ENCODE peak calls at places on chromosomes 13 and 19, in five cellular contexts. One of them, this sample, is unnamed.

GRCh38 chr19:5089283-5089682 is 120.4 kb downstream of the KDM4B start:
- DNase-seq in OCI-LY7: no peak
- DNase-seq in neural progenitor cell: no peak
- DNase-seq in GM23248: no peak
- DNase-seq in MM.1S: no peak
- DNase-seq in this sample: no peak

GRCh38 chr19:53879145-53880037 is 2.6 kb upstream of the PRKCG start:
- DNase-seq in OCI-LY7: no peak
- DNase-seq in neural progenitor cell: peak
- DNase-seq in GM23248: peak
- DNase-seq in MM.1S: no peak
- DNase-seq in this sample: peak

GRCh38 chr19:16544468-16545231 is 2.4 kb upstream of the CHERP start:
- DNase-seq in OCI-LY7: peak
- DNase-seq in neural progenitor cell: no peak
- DNase-seq in GM23248: no peak
- DNase-seq in MM.1S: no peak
- DNase-seq in this sample: no peak

GRCh38 chr13:33678084-33678483 is 139.9 kb upstream of the RFC3 start:
- DNase-seq in OCI-LY7: no peak
- DNase-seq in neural progenitor cell: no peak
- DNase-seq in GM23248: no peak
- DNase-seq in MM.1S: no peak
- DNase-seq in this sample: no peak

GRCh38 chr19:15379996-15380647 is 535 bp upstream of the AKAP8 start:
- DNase-seq in OCI-LY7: peak
- DNase-seq in neural progenitor cell: no peak
- DNase-seq in GM23248: peak
- DNase-seq in MM.1S: peak
- DNase-seq in this sample: peak

GRCh38 chr19:730382-730668 is 20.6 kb upstream of the MISP start:
- DNase-seq in OCI-LY7: no peak
- DNase-seq in neural progenitor cell: no peak
- DNase-seq in GM23248: no peak
- DNase-seq in MM.1S: no peak
- DNase-seq in this sample: no peak

GRCh38 chr19:2050991-2051770 is at the start of gene MKNK2:
- DNase-seq in OCI-LY7: peak
- DNase-seq in neural progenitor cell: peak
- DNase-seq in GM23248: peak
- DNase-seq in MM.1S: peak
- DNase-seq in this sample: peak

GRCh38 chr19:58500242-58500641 is 11.6 kb downstream of the SLC27A5 start:
- DNase-seq in OCI-LY7: no peak
- DNase-seq in neural progenitor cell: no peak
- DNase-seq in GM23248: no peak
- DNase-seq in MM.1S: no peak
- DNase-seq in this sample: no peak

GRCh38 chr13:26386026-26386425 is 132.1 kb downstream of the CDK8 start:
- DNase-seq in OCI-LY7: no peak
- DNase-seq in neural progenitor cell: no peak
- DNase-seq in GM23248: no peak
- DNase-seq in MM.1S: no peak
- DNase-seq in this sample: no peak

GRCh38 chr19:2888739-2889224 is 11.9 kb upstream of the ZNF57 start:
- DNase-seq in OCI-LY7: peak
- DNase-seq in neural progenitor cell: no peak
- DNase-seq in GM23248: peak
- DNase-seq in MM.1S: no peak
- DNase-seq in this sample: no peak

GRCh38 chr13:76820759-76821158 is 65.4 kb downstream of the KCTD12 start:
- DNase-seq in OCI-LY7: no peak
- DNase-seq in neural progenitor cell: no peak
- DNase-seq in GM23248: peak
- DNase-seq in MM.1S: no peak
- DNase-seq in this sample: no peak

GRCh38 chr13:112715715-112716460 is 26.1 kb downstream of the ATP11A start:
- DNase-seq in OCI-LY7: no peak
- DNase-seq in neural progenitor cell: no peak
- DNase-seq in GM23248: peak
- DNase-seq in MM.1S: no peak
- DNase-seq in this sample: no peak

GRCh38 chr19:2478324-2478755 is 2.4 kb downstream of the GADD45B start:
- DNase-seq in OCI-LY7: peak
- DNase-seq in neural progenitor cell: peak
- DNase-seq in GM23248: peak
- DNase-seq in MM.1S: peak
- DNase-seq in this sample: peak

GRCh38 chr13:26619321-26619720 is 61.8 kb downstream of the WASF3 start:
- DNase-seq in OCI-LY7: no peak
- DNase-seq in neural progenitor cell: no peak
- DNase-seq in GM23248: peak
- DNase-seq in MM.1S: no peak
- DNase-seq in this sample: no peak

GRCh38 chr13:47901451-47901850 is 99.6 kb downstream of the SUCLA2 start:
- DNase-seq in OCI-LY7: no peak
- DNase-seq in neural progenitor cell: peak
- DNase-seq in GM23248: peak
- DNase-seq in MM.1S: no peak
- DNase-seq in this sample: no peak

GRCh38 chr13:76425930-76426329 is 460.3 kb downstream of the KCTD12 start:
- DNase-seq in OCI-LY7: no peak
- DNase-seq in neural progenitor cell: no peak
- DNase-seq in GM23248: peak
- DNase-seq in MM.1S: no peak
- DNase-seq in this sample: peak

GRCh38 chr13:93996471-93996870 is 483.0 kb downstream of the DCT start:
- DNase-seq in OCI-LY7: no peak
- DNase-seq in neural progenitor cell: no peak
- DNase-seq in GM23248: no peak
- DNase-seq in MM.1S: no peak
- DNase-seq in this sample: no peak

GRCh38 chr13:98977568-98978270 is at the start of gene DOCK9:
- DNase-seq in OCI-LY7: no peak
- DNase-seq in neural progenitor cell: peak
- DNase-seq in GM23248: peak
- DNase-seq in MM.1S: no peak
- DNase-seq in this sample: peak

GRCh38 chr19:27974082-27974513 is 1238.9 kb downstream of the UQCRFS1 start:
- DNase-seq in OCI-LY7: peak
- DNase-seq in neural progenitor cell: peak
- DNase-seq in GM23248: peak
- DNase-seq in MM.1S: peak
- DNase-seq in this sample: peak

GRCh38 chr13:73411067-73411809 is 352.4 kb downstream of the KLF5 start:
- DNase-seq in OCI-LY7: no peak
- DNase-seq in neural progenitor cell: no peak
- DNase-seq in GM23248: no peak
- DNase-seq in MM.1S: no peak
- DNase-seq in this sample: no peak

GRCh38 chr19:7679017-7679720 is 1.5 kb upstream of the TRAPPC5 start:
- DNase-seq in OCI-LY7: peak
- DNase-seq in neural progenitor cell: no peak
- DNase-seq in GM23248: no peak
- DNase-seq in MM.1S: peak
- DNase-seq in this sample: no peak

GRCh38 chr19:33904681-33905080 is 108.0 kb downstream of the KCTD15 start:
- DNase-seq in OCI-LY7: no peak
- DNase-seq in neural progenitor cell: peak
- DNase-seq in GM23248: peak
- DNase-seq in MM.1S: no peak
- DNase-seq in this sample: peak

GRCh38 chr13:98746968-98747367 is 5.5 kb downstream of the SLC15A1 start:
- DNase-seq in OCI-LY7: no peak
- DNase-seq in neural progenitor cell: no peak
- DNase-seq in GM23248: peak
- DNase-seq in MM.1S: no peak
- DNase-seq in this sample: peak

GRCh38 chr19:23772668-23773063 is 14.0 kb upstream of the ZNF681 start:
- DNase-seq in OCI-LY7: no peak
- DNase-seq in neural progenitor cell: no peak
- DNase-seq in GM23248: no peak
- DNase-seq in MM.1S: no peak
- DNase-seq in this sample: no peak

GRCh38 chr13:77544765-77545316 is 9.3 kb downstream of the SCEL start:
- DNase-seq in OCI-LY7: no peak
- DNase-seq in neural progenitor cell: no peak
- DNase-seq in GM23248: no peak
- DNase-seq in MM.1S: no peak
- DNase-seq in this sample: no peak

GRCh38 chr19:31418692-31419430 is 69.6 kb upstream of the TSHZ3 start:
- DNase-seq in OCI-LY7: no peak
- DNase-seq in neural progenitor cell: no peak
- DNase-seq in GM23248: no peak
- DNase-seq in MM.1S: no peak
- DNase-seq in this sample: no peak

GRCh38 chr13:21894703-21895699 is 224.1 kb downstream of the FGF9 start:
- DNase-seq in OCI-LY7: no peak
- DNase-seq in neural progenitor cell: no peak
- DNase-seq in GM23248: no peak
- DNase-seq in MM.1S: no peak
- DNase-seq in this sample: no peak

GRCh38 chr13:105414639-105415038 is 1120.8 kb downstream of the EFNB2 start:
- DNase-seq in OCI-LY7: no peak
- DNase-seq in neural progenitor cell: no peak
- DNase-seq in GM23248: no peak
- DNase-seq in MM.1S: no peak
- DNase-seq in this sample: no peak

GRCh38 chr19:12648088-12648487 is 18.5 kb downstream of the MAN2B1 start:
- DNase-seq in OCI-LY7: no peak
- DNase-seq in neural progenitor cell: no peak
- DNase-seq in GM23248: no peak
- DNase-seq in MM.1S: no peak
- DNase-seq in this sample: no peak

GRCh38 chr13:39776439-39776838 is 121.0 kb downstream of the COG6 start:
- DNase-seq in OCI-LY7: no peak
- DNase-seq in neural progenitor cell: no peak
- DNase-seq in GM23248: peak
- DNase-seq in MM.1S: no peak
- DNase-seq in this sample: no peak

GRCh38 chr13:101511161-101511560 is 58.7 kb downstream of the ITGBL1 start:
- DNase-seq in OCI-LY7: no peak
- DNase-seq in neural progenitor cell: no peak
- DNase-seq in GM23248: peak
- DNase-seq in MM.1S: no peak
- DNase-seq in this sample: no peak

DNA sequence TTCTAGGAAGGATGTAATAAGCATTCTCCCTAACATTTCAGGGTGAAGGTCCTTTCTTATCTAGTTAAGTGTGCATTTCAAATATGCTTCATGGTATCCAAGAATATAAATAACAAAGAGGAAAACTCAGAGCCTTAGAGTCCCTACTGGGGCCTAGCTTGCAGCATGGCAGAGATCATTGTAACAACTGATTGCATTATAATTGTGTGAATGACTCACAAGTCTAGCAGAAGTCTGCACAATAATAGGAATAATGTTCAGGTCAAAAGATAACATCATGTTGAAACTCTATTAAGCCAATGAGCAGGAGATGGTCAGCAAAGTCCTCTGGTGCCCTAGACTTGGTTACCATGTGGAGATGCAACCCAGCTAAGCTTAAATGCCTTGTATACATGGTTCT is 3.4 kb downstream of the POSTN start:
- DNase-seq in OCI-LY7: no peak
- DNase-seq in neural progenitor cell: no peak
- DNase-seq in GM23248: peak
- DNase-seq in MM.1S: no peak
- DNase-seq in this sample: no peak
- H3K4me3 ChIP-seq in OCI-LY7: no peak
- H3K4me3 ChIP-seq in neural progenitor cell: no peak
- H3K4me3 ChIP-seq in GM23248: no peak
- H3K4me3 ChIP-seq in MM.1S: no peak
- H3K4me3 ChIP-seq in this sample: no peak

GRCh38 chr19:14019100-14019499 is 8.8 kb upstream of the RLN3 start:
- DNase-seq in OCI-LY7: peak
- DNase-seq in neural progenitor cell: no peak
- DNase-seq in GM23248: no peak
- DNase-seq in MM.1S: no peak
- DNase-seq in this sample: no peak

GRCh38 chr19:14022469-14022868 is 5.5 kb upstream of the RLN3 start:
- DNase-seq in OCI-LY7: no peak
- DNase-seq in neural progenitor cell: no peak
- DNase-seq in GM23248: peak
- DNase-seq in MM.1S: no peak
- DNase-seq in this sample: no peak

GRCh38 chr19:14023404-14024235 is 4.3 kb upstream of the RLN3 start:
- DNase-seq in OCI-LY7: no peak
- DNase-seq in neural progenitor cell: peak
- DNase-seq in GM23248: peak
- DNase-seq in MM.1S: no peak
- DNase-seq in this sample: peak

GRCh38 chr19:14015454-14016035 is 9.4 kb upstream of the RFX1 start:
- DNase-seq in OCI-LY7: peak
- DNase-seq in neural progenitor cell: no peak
- DNase-seq in GM23248: no peak
- DNase-seq in MM.1S: peak
- DNase-seq in this sample: peak

DNA sequence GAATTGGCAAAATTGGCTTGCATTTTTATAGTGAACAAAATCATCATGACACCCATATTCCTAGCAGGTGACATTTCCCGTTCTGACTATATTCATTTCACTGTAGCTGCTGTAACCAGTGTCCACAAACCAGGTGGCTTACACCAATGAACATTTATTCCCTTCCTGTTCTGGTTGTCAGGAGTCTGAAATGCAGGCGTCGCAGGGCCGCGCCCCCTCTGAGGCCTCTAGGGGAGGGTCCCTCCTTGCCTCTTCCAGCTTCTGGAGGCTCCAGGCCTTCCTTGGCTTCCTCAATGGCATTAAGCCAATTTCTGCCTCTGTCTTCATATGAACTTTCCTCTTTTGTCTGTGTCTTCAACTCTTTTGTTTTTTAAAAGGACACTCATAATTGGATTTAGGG is 6.5 kb upstream of the RLN3 start:
- DNase-seq in OCI-LY7: no peak
- DNase-seq in neural progenitor cell: peak
- DNase-seq in GM23248: no peak
- DNase-seq in MM.1S: no peak
- DNase-seq in this sample: no peak
- TF ChIP-seq EZH2phosphoT487 in OCI-LY7: no peak
- TF ChIP-seq EZH2phosphoT487 in neural progenitor cell: no peak
- TF ChIP-seq EZH2phosphoT487 in GM23248: no peak
- TF ChIP-seq EZH2phosphoT487 in MM.1S: no peak
- TF ChIP-seq EZH2phosphoT487 in this sample: no peak

DNA sequence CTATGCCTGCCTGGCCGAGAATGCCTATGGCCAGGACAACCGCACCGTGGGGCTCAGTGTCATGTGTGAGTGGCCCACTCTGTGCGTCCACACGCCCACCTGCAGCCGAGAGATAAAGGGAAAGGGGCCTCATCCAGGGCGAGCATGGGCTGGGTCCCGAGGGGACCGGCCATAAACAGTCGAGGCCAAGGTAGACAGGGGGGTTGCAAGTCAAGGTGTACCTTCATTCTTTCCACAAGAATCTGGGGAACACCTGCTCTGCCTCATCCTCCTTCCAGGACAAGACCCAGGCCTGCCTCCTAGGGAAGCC is 8.3 kb downstream of the MAG start:
- DNase-seq in OCI-LY7: no peak
- DNase-seq in neural progenitor cell: no peak
- DNase-seq in GM23248: no peak
- DNase-seq in MM.1S: no peak
- DNase-seq in this sample: no peak
- H2AFZ ChIP-seq in OCI-LY7: no peak
- H2AFZ ChIP-seq in neural progenitor cell: no peak
- H2AFZ ChIP-seq in GM23248: no peak
- H2AFZ ChIP-seq in MM.1S: no peak
- H2AFZ ChIP-seq in this sample: no peak

GRCh38 chr13:99990045-99990977 is 8.7 kb downstream of the ZIC2 start:
- DNase-seq in OCI-LY7: no peak
- DNase-seq in neural progenitor cell: peak
- DNase-seq in GM23248: no peak
- DNase-seq in MM.1S: no peak
- DNase-seq in this sample: no peak
- H3K4me3 ChIP-seq in OCI-LY7: no peak
- H3K4me3 ChIP-seq in neural progenitor cell: peak
- H3K4me3 ChIP-seq in GM23248: no peak
- H3K4me3 ChIP-seq in MM.1S: no peak
- H3K4me3 ChIP-seq in this sample: no peak

This sample was measured in hepatocyte.